ENCODE peak calls at places on chromosomes 13 and 19, in four cellular contexts. K is NCI-H187, L is GM23248, H is lower leg skin. M is an unnamed sample.
A peak's percentile ranks its signal among the peaks of the same experiment; 100 is the strongest.

GRCh38 chr13:32278456-32278855 is 36.7 kb downstream of the ZAR1L start:
- DNase-seq in K (no peak), H (no peak), L (peak; percentile 81), M (no peak)

GRCh38 chr19:49114630-49115363 is 627 bp downstream of the LIN7B start:
- DNase-seq in K (no peak), H (peak; percentile 52), L (peak; percentile 72), M (peak; percentile 91)

GRCh38 chr13:73465629-73465974 is 406.8 kb downstream of the KLF5 start:
- DNase-seq in H (no peak), L (peak; percentile 42), K (no peak), M (no peak)

GRCh38 chr13:29819157-29819556 is 31.3 kb downstream of the UBL3 start:
- DNase-seq in H (no peak), K (no peak), L (no peak), M (no peak)

GRCh38 chr19:3586124-3586626 is 897 bp downstream of the GIPC3 start:
- DNase-seq in K (no peak), L (no peak), H (no peak), M (peak; percentile 96)

GRCh38 chr19:9819590-9819898 is 665 bp upstream of the FBXL12 start:
- DNase-seq in L (no peak), H (no peak), K (no peak), M (no peak)

GRCh38 chr13:99313473-99313872 is 6.3 kb upstream of the GPR183 start:
- DNase-seq in K (no peak), L (peak; percentile 33), H (no peak), M (peak; percentile 42)

GRCh38 chr19:14476663-14477401 is 1.7 kb upstream of the PTGER1 start:
- DNase-seq in L (peak; percentile 80), K (no peak), H (peak; percentile 50), M (peak; percentile 78)

GRCh38 chr19:8577247-8577646 is at the start of gene MYO1F:
- DNase-seq in H (no peak), L (no peak), K (no peak), M (peak; percentile 55)

GRCh38 chr19:3375221-3376088 is 9.1 kb downstream of the NFIC start:
- DNase-seq in H (peak; percentile 77), K (no peak), L (peak; percentile 63), M (peak; percentile 58)

M was measured in H7.